ENCODE peak calls at places on chromosomes 7 and 10, in nine cellular contexts. H, U, J, X, N, B, O, T and D are unnamed samples.

GRCh38 chr7:103524042-103524907 is 78.3 kb upstream of the SLC26A5 start:
- DNase-seq in J (no peak), B (peak), U (peak), X (peak), T (no peak), N (no peak), O (peak), H (no peak), D (no peak)

GRCh38 chr10:70804424-70804814 is 11.3 kb upstream of the SGPL1 start:
- DNase-seq in O (no peak), X (no peak), N (no peak), U (no peak), B (no peak), J (no peak), T (no peak), H (no peak), D (no peak)

GRCh38 chr7:73647725-73648592 is 19.7 kb upstream of the VPS37D start:
- DNase-seq in X (no peak), H (no peak), U (no peak), O (no peak), N (peak), J (no peak), T (peak), B (no peak), D (no peak)

GRCh38 chr10:51857326-51857725 is 157.9 kb upstream of the CSTF2T start:
- DNase-seq in U (no peak), B (no peak), O (no peak), J (no peak), N (no peak), X (no peak), H (no peak), T (no peak), D (no peak)

GRCh38 chr7:23004247-23004520 is 9.7 kb downstream of the HYCC1 start:
- DNase-seq in T (no peak), J (no peak), O (no peak), X (no peak), U (no peak), B (no peak), H (no peak), N (no peak), D (no peak)

GRCh38 chr7:112505495-112505894 is 24.7 kb downstream of the LSMEM1 start:
- DNase-seq in O (no peak), N (no peak), U (peak), H (no peak), J (no peak), T (no peak), X (no peak), B (peak), D (no peak)

GRCh38 chr7:137508437-137509175 is 165.1 kb upstream of the PTN start:
- DNase-seq in X (peak), T (no peak), O (no peak), N (no peak), J (no peak), B (peak), H (peak), U (no peak), D (no peak)

GRCh38 chr10:59079386-59080226 is 96.8 kb upstream of the PHYHIPL start:
- DNase-seq in H (no peak), T (no peak), X (peak), B (peak), N (no peak), J (no peak), O (no peak), U (no peak), D (no peak)

GRCh38 chr7:86947956-86948355 is 111.5 kb downstream of the ELAPOR2 start:
- DNase-seq in B (no peak), X (peak), U (no peak), J (no peak), T (no peak), N (no peak), H (peak), O (no peak), D (no peak)

GRCh38 chr10:104350146-104350635 is 3.4 kb upstream of the CFAP58 start:
- DNase-seq in J (no peak), N (no peak), T (no peak), H (peak), O (no peak), X (peak), U (no peak), B (no peak), D (no peak)

GRCh38 chr7:70696139-70696782 is 435.7 kb upstream of the GALNT17 start:
- DNase-seq in N (no peak), U (no peak), B (peak), H (no peak), T (no peak), J (no peak), O (no peak), X (no peak), D (no peak)

GRCh38 chr10:53379951-53380350 is 607.4 kb upstream of the MBL2 start:
- DNase-seq in B (no peak), T (no peak), X (no peak), N (no peak), O (no peak), U (no peak), H (no peak), J (no peak), D (no peak)